ENCODE peak calls at places on chromosome 4, in five cellular contexts. I is stromal cell of bone marrow; L is activated naive CD8-positive, alpha-beta T cell treated with anti-CD3 and anti-CD28 coated beads for 36 hours; B is AG08395; H is stimulated activated CD4-positive, alpha-beta T cell treated with anti-CD3 and anti-CD28 coated beads, Interleukin-2, amount 100 ng/mL, for 48 hours. G is an unnamed sample.
A peak's percentile ranks its signal among the peaks of the same experiment; 100 is the strongest.

GRCh38 chr4:111722321-111722720 is 422.9 kb upstream of the FAM241A start:
- DNase-seq in L (no peak), H (no peak), B (no peak), I (no peak), G (no peak)

GRCh38 chr4:79334341-79334740 is 8.5 kb upstream of the NAA11 start:
- DNase-seq in B (no peak), I (no peak), L (no peak), H (no peak), G (no peak)

GRCh38 chr4:106034205-106034604 is 138.9 kb downstream of the NPNT start:
- DNase-seq in B (peak; percentile 46), H (no peak), L (no peak), I (no peak), G (peak; percentile 27)

GRCh38 chr4:138775890-138776289 is 239.7 kb upstream of the NOCT start:
- DNase-seq in L (no peak), B (no peak), I (no peak), H (no peak), G (no peak)

GRCh38 chr4:4818440-4819212 is 40.8 kb upstream of the MSX1 start:
- DNase-seq in H (no peak), B (no peak), I (no peak), L (no peak), G (no peak)

GRCh38 chr4:185305979-185306442 is 89.7 kb downstream of the LRP2BP start:
- DNase-seq in H (no peak), I (peak; percentile 92), L (no peak), B (peak; percentile 80), G (peak; percentile 96)

GRCh38 chr4:48905363-48906015 is 1.1 kb downstream of the OCIAD2 start:
- DNase-seq in I (peak; percentile 37), H (no peak), B (peak; percentile 22), L (no peak), G (no peak)

GRCh38 chr4:77493120-77493767 is 112.4 kb upstream of the CXCL13 start:
- DNase-seq in L (no peak), B (no peak), H (no peak), I (no peak), G (no peak)

GRCh38 chr4:164613761-164614277 is 140.1 kb upstream of the SMIM31 start:
- DNase-seq in H (no peak), I (no peak), B (no peak), L (no peak), G (no peak)

G was measured in GM04503.